ENCODE peak calls at places on chromosomes 2 and 18, in four cellular contexts. O is epithelial cell of esophagus, D is hepatocyte, T is iris pigment epithelial cell. N is an unnamed sample.

GRCh38 chr2:174013310-174013751 is 48.2 kb upstream of the SP3 start:
- DNase-seq in O (no peak), D (peak; percentile 39), T (no peak), N (no peak)

GRCh38 chr2:204122425-204122824 is 185.9 kb downstream of the ICOS start:
- DNase-seq in O (no peak), D (no peak), T (no peak), N (no peak)

GRCh38 chr2:177246000-177246399 is 18.5 kb downstream of the NFE2L2 start:
- DNase-seq in O (no peak), D (no peak), T (no peak), N (no peak)

GRCh38 chr2:196136151-196136550 is 35.2 kb downstream of the STK17B start:
- DNase-seq in O (no peak), D (no peak), T (no peak), N (no peak)

GRCh38 chr18:9835112-9835755 is 50.5 kb upstream of the TXNDC2 start:
- DNase-seq in O (peak; percentile 79), D (peak; percentile 45), T (no peak), N (no peak)

GRCh38 chr18:62857278-62857976 is 142.1 kb downstream of the PHLPP1 start:
- DNase-seq in O (no peak), D (no peak), T (no peak), N (no peak)

GRCh38 chr2:106885981-106886915 is at the start of gene ST6GAL2:
- DNase-seq in O (peak; percentile 24), D (peak; percentile 48), T (peak; percentile 42), N (no peak)

GRCh38 chr2:238847841-238848565 is at the start of gene TWIST2:
- DNase-seq in O (peak; percentile 81), D (peak; percentile 78), T (peak; percentile 95), N (no peak)

GRCh38 chr2:23542390-23542789 is 157.4 kb downstream of the KLHL29 start:
- DNase-seq in O (no peak), D (no peak), T (no peak), N (no peak)

N was measured in right lobe of liver.